ENCODE peak calls at places on chromosomes 5 and 9, in nine cellular contexts. S is RPMI8226; A is GM10248; P is neuronal stem cell; M is hypothalamus; V is T-helper 2 cell; I is stimulated activated CD4-positive, alpha-beta T cell treated with anti-CD3 and anti-CD28 coated beads, TNF-alpha, amount 100 ng/mL, for 1 hour; B is mesothelial cell of epicardium; E is fibroblast of the conjunctiva. X is an unnamed sample.

GRCh38 chr5:55540024-55540423 is 5.3 kb upstream of the PLPP1 start:
- DNase-seq in S (no peak), A (no peak), P (no peak), M (no peak), V (no peak), I (no peak), B (no peak), E (no peak), X (no peak)

GRCh38 chr5:168530751-168531150 is 1.6 kb downstream of the FBLL1 start:
- DNase-seq in S (no peak), A (no peak), P (no peak), M (no peak), V (no peak), I (no peak), B (no peak), E (no peak), X (no peak)

GRCh38 chr5:7878381-7878873 is 9.5 kb downstream of the MTRR start:
- DNase-seq in S (no peak), A (peak; percentile 65), P (no peak), M (no peak), V (no peak), I (no peak), B (no peak), E (no peak), X (no peak)

GRCh38 chr5:81121836-81122235 is 111.3 kb upstream of the CKMT2 start:
- DNase-seq in S (no peak), A (no peak), P (no peak), M (no peak), V (no peak), I (no peak), B (no peak), E (no peak), X (no peak)

GRCh38 chr5:140346348-140347221 is at the start of gene HBEGF:
- DNase-seq in S (peak; percentile 86), A (peak; percentile 81), P (peak; percentile 89), M (peak; percentile 20), V (peak; percentile 35), I (peak; percentile 32), B (peak; percentile 70), E (no peak), X (peak; percentile 92)

GRCh38 chr5:42650111-42650510 is 106.5 kb upstream of the CCDC152 start:
- DNase-seq in S (no peak), A (no peak), P (no peak), M (no peak), V (no peak), I (no peak), B (no peak), E (no peak), X (no peak)

GRCh38 chr5:124057815-124058231 is 545.8 kb downstream of the CSNK1G3 start:
- DNase-seq in S (peak; percentile 47), A (no peak), P (no peak), M (no peak), V (no peak), I (no peak), B (no peak), E (no peak), X (no peak)

GRCh38 chr9:34457266-34458012 is 931 bp downstream of the FAM219A start:
- DNase-seq in S (peak; percentile 28), A (no peak), P (peak; percentile 27), M (peak; percentile 12), V (no peak), I (peak; percentile 4), B (peak; percentile 41), E (peak; percentile 20), X (peak; percentile 66)

GRCh38 chr5:154390096-154390495 is 55.7 kb upstream of the SAP30L start:
- DNase-seq in S (no peak), A (no peak), P (no peak), M (no peak), V (no peak), I (no peak), B (no peak), E (no peak), X (no peak)

GRCh38 chr9:110777201-110777842 is 108.7 kb downstream of the MUSK start:
- DNase-seq in S (no peak), A (no peak), P (peak; percentile 33), M (no peak), V (no peak), I (no peak), B (no peak), E (no peak), X (no peak)

GRCh38 chr9:95025213-95026170 is 292.0 kb downstream of the FANCC start:
- DNase-seq in S (no peak), A (no peak), P (no peak), M (no peak), V (no peak), I (no peak), B (no peak), E (peak; percentile 49), X (peak; percentile 63)

GRCh38 chr5:75623846-75624245 is 12.6 kb downstream of the ANKDD1B start:
- DNase-seq in S (no peak), A (no peak), P (no peak), M (no peak), V (no peak), I (no peak), B (no peak), E (no peak), X (no peak)

X was measured in HEK293T.